ENCODE peak calls at places on chromosome X, in seven cellular contexts. J, S, I, X, N, V and C are unnamed samples. For H3K4me1, the result is how much of the 10 kb centered on the place peaks cover.

GRCh38 chrX:37825225-37825842 is 22.0 kb downstream of the DYNLT3 start:
- DNase-seq in S (peak), J (no peak), N (no peak), V (peak), X (peak), I (peak), C (peak)

GRCh38 chrX:73822775-73823174 is 259.8 kb downstream of the CHIC1 start:
- DNase-seq in S (no peak), X (no peak), I (no peak), N (no peak), V (no peak), J (no peak), C (no peak)

GRCh38 chrX:150587585-150588503 is 19.4 kb downstream of the MTM1 start:
- DNase-seq in V (no peak), J (no peak), S (peak), X (no peak), I (no peak), N (no peak), C (no peak)

GRCh38 chrX:134622813-134623185 is 35.5 kb downstream of the PLAC1 start:
- DNase-seq in S (no peak), J (no peak), N (no peak), I (peak), X (no peak), V (no peak), C (no peak)

GRCh38 chrX:129980540-129981206 is 1.8 kb upstream of the BCORL1 start:
- DNase-seq in S (no peak), N (no peak), J (no peak), V (no peak), I (no peak), X (peak), C (peak)

GRCh38 chrX:102934624-102935023 is 2.4 kb upstream of the RAB40AL start:
- DNase-seq in I (peak), J (no peak), X (peak), N (no peak), V (peak), S (peak), C (peak)

GRCh38 chrX:136046295-136046894 is 61.2 kb downstream of the SLC9A6 start:
- DNase-seq in J (no peak), V (peak), S (peak), N (no peak), I (no peak), X (no peak), C (no peak)

GRCh38 chrX:139945075-139945474 is 12.2 kb upstream of the ATP11C start:
- DNase-seq in X (no peak), I (no peak), V (no peak), J (no peak), N (no peak), S (no peak), C (no peak)

GRCh38 chrX:49960061-49960460 is 37.7 kb downstream of the CLCN5 start:
- DNase-seq in J (no peak), N (no peak), X (no peak), S (no peak), V (no peak), I (no peak), C (no peak)

GRCh38 chrX:40504801-40505605 is 75.8 kb upstream of the ATP6AP2 start:
- DNase-seq in V (peak), S (peak), J (peak), N (no peak), X (no peak), I (peak), C (peak)

GRCh38 chrX:40501456-40501855 is 79.3 kb upstream of the ATP6AP2 start:
- DNase-seq in N (no peak), J (no peak), X (no peak), I (no peak), S (no peak), V (no peak), C (no peak)

GRCh38 chrX:40502688-40503087 is 78.1 kb upstream of the ATP6AP2 start:
- DNase-seq in S (no peak), X (no peak), J (no peak), V (no peak), I (no peak), N (no peak), C (no peak)

GRCh38 chrX:40508560-40508959 is 72.2 kb upstream of the ATP6AP2 start:
- DNase-seq in N (no peak), J (no peak), V (no peak), X (no peak), I (no peak), S (no peak), C (no peak)

DNA sequence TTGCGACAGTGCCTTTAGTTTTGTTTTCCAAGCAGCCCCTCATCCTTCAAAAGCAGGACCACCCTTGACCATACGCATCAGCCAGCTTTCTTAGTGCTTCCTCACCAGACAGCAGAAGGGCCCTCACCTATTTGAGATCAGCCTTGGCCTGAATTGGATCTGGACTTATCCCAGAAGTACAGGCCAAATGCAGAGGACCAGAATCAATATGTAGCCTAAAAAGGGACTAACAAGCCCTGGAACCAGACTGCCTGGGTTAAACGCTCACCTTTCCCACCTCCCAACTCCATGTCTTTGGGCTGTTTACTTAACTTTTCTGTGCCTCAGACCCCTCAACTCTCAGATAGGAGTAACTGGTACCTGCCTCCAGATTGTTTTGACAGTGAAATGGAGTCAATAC is 77.7 kb upstream of the ATP6AP2 start:
- DNase-seq in S (no peak), N (no peak), V (no peak), X (no peak), I (no peak), J (no peak), C (no peak)
- H3K4me1 ChIP-seq in S (under half), N (under half), V (under half), X (under half), I (under half), J (under half), C (under half)

GRCh38 chrX:1895583-1895982 is 280.7 kb downstream of the ASMT start:
- DNase-seq in I (no peak), J (no peak), N (no peak), X (no peak), S (no peak), V (no peak), C (no peak)

GRCh38 chrX:1899841-1900240 is 285.0 kb downstream of the ASMT start:
- DNase-seq in I (no peak), J (no peak), N (no peak), X (no peak), V (no peak), S (no peak), C (no peak)

GRCh38 chrX:1893758-1894294 is 279.0 kb downstream of the ASMT start:
- DNase-seq in J (no peak), N (no peak), X (no peak), I (no peak), S (no peak), V (no peak), C (no peak)

DNA sequence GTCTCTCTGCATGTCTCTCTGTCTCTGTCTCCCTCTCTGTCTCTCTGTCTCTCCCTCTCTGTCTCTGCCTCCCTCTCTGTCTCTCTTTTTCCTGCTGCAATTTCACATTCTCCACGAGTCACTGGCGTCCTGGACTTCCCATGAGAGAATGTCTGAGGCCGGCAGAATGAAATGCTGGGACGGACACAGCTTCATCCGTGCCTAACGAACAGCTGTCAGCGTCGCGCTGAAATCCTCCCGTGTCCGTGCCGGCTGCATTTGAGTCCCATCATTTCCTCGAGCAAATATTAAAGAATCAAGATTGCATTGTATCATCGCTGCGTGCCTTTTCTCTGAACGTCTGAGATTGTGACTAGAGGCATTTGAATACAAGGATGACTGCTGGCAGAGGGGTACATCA is 279.8 kb downstream of the ASMT start:
- DNase-seq in V (no peak), S (no peak), X (no peak), N (no peak), J (no peak), I (no peak), C (no peak)
- H2AFZ ChIP-seq in V (no peak), S (no peak), X (no peak), N (no peak), J (no peak), I (no peak), C (no peak)

GRCh38 chrX:9466115-9466495 is 1.2 kb downstream of the TBL1X start:
- DNase-seq in S (peak), V (peak), X (peak), N (no peak), I (no peak), J (no peak), C (peak)

GRCh38 chrX:9464435-9465371 is at the start of gene TBL1X:
- DNase-seq in X (peak), S (peak), J (no peak), I (no peak), N (no peak), V (peak), C (peak)

GRCh38 chrX:9466711-9467110 is 1.9 kb downstream of the TBL1X start:
- DNase-seq in N (no peak), J (no peak), I (no peak), V (no peak), S (no peak), X (no peak), C (no peak)

GRCh38 chrX:9467181-9467580 is 2.3 kb downstream of the TBL1X start:
- DNase-seq in S (peak), I (no peak), N (no peak), V (no peak), X (peak), J (no peak), C (no peak)

DNA sequence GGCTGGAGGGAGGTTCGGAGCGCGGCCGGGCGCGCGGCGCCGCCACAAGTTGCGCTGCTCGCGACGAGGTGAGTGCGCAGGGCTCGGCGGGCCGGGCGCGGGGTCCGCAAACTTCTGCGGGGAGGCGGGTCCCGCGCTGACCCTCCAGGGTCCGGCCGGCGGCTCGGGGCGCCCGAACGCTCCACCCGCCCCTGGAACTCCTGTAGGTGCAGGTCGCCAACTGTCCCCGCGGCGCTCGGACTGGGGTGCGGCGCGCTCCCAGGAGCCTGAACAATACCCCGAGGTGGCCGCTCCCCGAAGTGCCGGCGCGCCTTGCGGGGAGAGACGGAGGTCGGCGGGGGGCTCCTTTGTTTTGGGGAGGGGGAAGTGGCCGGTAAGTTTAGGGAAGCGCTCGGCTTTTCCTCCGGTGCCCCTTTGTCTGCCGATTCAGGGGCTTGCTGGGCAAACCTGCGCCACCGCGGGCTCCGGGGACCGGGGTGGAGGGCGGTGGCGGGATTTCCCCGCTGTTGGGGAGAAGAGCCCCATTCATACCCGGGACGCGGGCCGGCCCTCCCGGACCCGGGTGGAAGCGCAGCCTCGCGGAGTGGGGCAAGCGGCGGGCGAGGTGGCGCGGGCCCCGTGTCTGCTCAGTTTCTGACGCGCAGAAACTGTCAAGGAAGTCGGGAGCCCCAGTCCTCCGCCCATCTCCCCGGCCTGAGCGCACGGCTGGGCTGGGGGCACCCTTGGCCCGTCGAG is 689 bp downstream of the TBL1X start:
- DNase-seq in V (no peak), J (no peak), I (peak), X (peak), N (no peak), S (no peak), C (peak)
- TF ChIP-seq CTCF in V (no peak), J (no peak), I (no peak), X (no peak), N (no peak), S (no peak), C (no peak)

GRCh38 chrX:107730298-107730655 is 45.3 kb downstream of the TSC22D3 start:
- DNase-seq in I (no peak), N (no peak), S (no peak), J (no peak), X (peak), V (no peak), C (no peak)
- H3K4me1 ChIP-seq in I (under half), N (under half), S (under half), J (under half), X (under half), V (under half), C (under half)